ENCODE peak calls at places on chromosomes 4 and X, in four cellular contexts. H is Peyer's patch; K is CD4-positive, alpha-beta T cell; R is heart left ventricle. O is an unnamed sample.

GRCh38 chrX:38961936-38962335 is 160.7 kb downstream of the MID1IP1 start:
- DNase-seq in H (no peak), K (no peak), R (no peak), O (no peak)

GRCh38 chrX:2841511-2841910 is 12.8 kb downstream of the GYG2 start:
- DNase-seq in H (no peak), K (no peak), R (no peak), O (no peak)

GRCh38 chrX:154349359-154349935 is 25.0 kb downstream of the FLNA start:
- DNase-seq in H (no peak), K (no peak), R (peak), O (no peak)

GRCh38 chr4:144294211-144294610 is 153.7 kb upstream of the GYPA start:
- DNase-seq in H (no peak), K (no peak), R (no peak), O (no peak)

GRCh38 chr4:128600996-128601857 is 208.3 kb upstream of the JADE1 start:
- DNase-seq in H (peak), K (no peak), R (peak), O (peak)

GRCh38 chr4:99161700-99162099 is 17.6 kb upstream of the ADH4 start:
- DNase-seq in H (no peak), K (no peak), R (no peak), O (no peak)

GRCh38 chr4:98516441-98517323 is 141.7 kb downstream of the TSPAN5 start:
- DNase-seq in H (no peak), K (no peak), R (no peak), O (no peak)

GRCh38 chrX:68504237-68504636 is 5.4 kb downstream of the YIPF6 start:
- DNase-seq in H (no peak), K (no peak), R (no peak), O (no peak)

GRCh38 chrX:93422693-93423092 is 250.7 kb downstream of the NAP1L3 start:
- DNase-seq in H (no peak), K (no peak), R (no peak), O (no peak)

GRCh38 chrX:47815901-47816845 is 20.5 kb upstream of the ZNF81 start:
- DNase-seq in H (no peak), K (no peak), R (no peak), O (no peak)

GRCh38 chr4:181548873-181549541 is 694.2 kb upstream of the TENM3 start:
- DNase-seq in H (peak), K (no peak), R (no peak), O (peak)

GRCh38 chr4:84565951-84566350 is 17.0 kb upstream of the CDS1 start:
- DNase-seq in H (no peak), K (no peak), R (no peak), O (no peak)

GRCh38 chr4:147938481-147938880 is 206.6 kb downstream of the ARHGAP10 start:
- DNase-seq in H (no peak), K (no peak), R (no peak), O (no peak)

GRCh38 chrX:39891781-39892180 is 206.0 kb downstream of the BCOR start:
- DNase-seq in H (no peak), K (no peak), R (no peak), O (no peak)

GRCh38 chr4:25378130-25378743 is 1.2 kb downstream of the ANAPC4 start:
- DNase-seq in H (no peak), K (no peak), R (no peak), O (no peak)

GRCh38 chr4:25379591-25379990 is 2.5 kb downstream of the ANAPC4 start:
- DNase-seq in H (no peak), K (no peak), R (no peak), O (no peak)

GRCh38 chr4:25377572-25377882 is 464 bp downstream of the ANAPC4 start:
- DNase-seq in H (no peak), K (no peak), R (peak), O (no peak)

GRCh38 chr4:25376754-25377571 is at the start of gene ANAPC4:
- DNase-seq in H (peak), K (peak), R (peak), O (peak)
- TF ChIP-seq CTCF in H (no peak), K (no peak), R (no peak), O (no peak)

DNA sequence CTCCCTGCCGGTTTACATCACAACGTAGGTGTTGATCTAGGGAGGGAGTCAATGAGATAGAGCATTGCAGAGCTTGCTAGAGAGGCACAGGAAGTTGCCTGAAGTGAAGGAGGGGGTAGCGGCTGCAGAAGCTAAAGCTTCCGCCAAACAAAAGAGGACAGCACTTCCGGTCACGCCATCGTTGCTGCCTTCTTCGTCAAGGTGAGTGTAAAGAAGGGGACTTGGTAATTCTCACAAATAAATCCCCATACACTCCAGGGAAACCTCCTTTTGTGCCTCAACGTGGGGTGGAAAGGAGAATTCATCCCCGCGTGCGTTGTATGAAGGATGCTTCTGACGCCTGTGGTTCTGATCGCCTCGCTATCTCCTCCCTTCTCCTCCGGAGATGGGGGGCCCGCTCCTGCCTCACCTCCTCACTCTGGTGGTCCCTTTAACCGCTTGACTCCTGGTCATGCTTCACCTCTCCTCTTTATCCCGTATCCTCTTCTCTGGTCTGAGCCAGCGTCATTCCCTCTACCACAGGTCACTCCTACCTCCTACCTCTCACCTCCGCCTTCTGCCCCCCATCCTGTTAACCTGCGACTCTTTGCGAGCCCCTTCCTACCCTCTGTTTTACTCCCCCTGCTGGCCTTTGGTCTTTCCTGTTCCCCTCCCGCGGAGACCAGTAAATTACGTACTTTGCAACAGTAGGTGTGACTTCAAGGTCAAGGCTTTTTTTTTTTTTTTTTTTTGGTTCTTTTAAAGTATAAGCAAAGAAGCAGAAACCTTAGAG is 59.9 kb downstream of the GSPT2 start:
- DNase-seq in H (peak), K (peak), R (peak), O (peak)
- TF ChIP-seq CTCF in H (no peak), K (peak), R (no peak), O (peak)

GRCh38 chr4:119087121-119087520 is 48.5 kb upstream of the MYOZ2 start:
- DNase-seq in H (no peak), K (no peak), R (no peak), O (no peak)
- TF ChIP-seq CTCF in H (no peak), K (peak), R (peak), O (no peak)

GRCh38 chr4:123096038-123096437 is 173.6 kb upstream of the NUDT6 start:
- DNase-seq in H (no peak), K (no peak), R (no peak), O (no peak)

GRCh38 chr4:123092603-123093002 is 170.2 kb upstream of the NUDT6 start:
- DNase-seq in H (no peak), K (no peak), R (no peak), O (no peak)

GRCh38 chr4:123090886-123091285 is 168.5 kb upstream of the NUDT6 start:
- DNase-seq in H (no peak), K (no peak), R (no peak), O (no peak)

GRCh38 chr4:123088521-123088920 is 166.1 kb upstream of the NUDT6 start:
- DNase-seq in H (no peak), K (no peak), R (no peak), O (no peak)

DNA sequence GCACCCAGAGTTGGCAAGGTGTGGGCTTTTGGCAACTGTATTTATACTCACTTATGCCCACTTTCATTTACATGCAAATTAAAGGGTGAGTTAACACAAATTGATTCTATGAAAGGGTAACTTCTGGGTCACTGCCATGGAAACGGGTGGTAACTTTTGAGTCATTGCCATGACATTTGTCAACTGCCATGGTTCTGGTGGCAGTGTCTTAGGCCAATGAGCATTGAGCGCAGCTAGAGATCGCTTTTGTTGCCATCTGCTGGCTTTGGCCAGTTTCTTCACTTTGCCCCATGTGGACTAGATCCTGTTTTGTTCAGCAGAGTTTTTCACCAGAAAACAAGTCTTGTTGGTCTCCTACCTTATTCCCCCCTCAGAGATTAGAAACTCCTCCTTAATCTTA is 170.8 kb upstream of the NUDT6 start:
- DNase-seq in H (no peak), K (no peak), R (no peak), O (no peak)
- TF ChIP-seq CTCF in H (no peak), K (no peak), R (no peak), O (no peak)

GRCh38 chr4:18042754-18043153 is 21.2 kb upstream of the LCORL start:
- DNase-seq in H (no peak), K (no peak), R (no peak), O (no peak)
- TF ChIP-seq CTCF in H (no peak), K (no peak), R (no peak), O (peak)

DNA sequence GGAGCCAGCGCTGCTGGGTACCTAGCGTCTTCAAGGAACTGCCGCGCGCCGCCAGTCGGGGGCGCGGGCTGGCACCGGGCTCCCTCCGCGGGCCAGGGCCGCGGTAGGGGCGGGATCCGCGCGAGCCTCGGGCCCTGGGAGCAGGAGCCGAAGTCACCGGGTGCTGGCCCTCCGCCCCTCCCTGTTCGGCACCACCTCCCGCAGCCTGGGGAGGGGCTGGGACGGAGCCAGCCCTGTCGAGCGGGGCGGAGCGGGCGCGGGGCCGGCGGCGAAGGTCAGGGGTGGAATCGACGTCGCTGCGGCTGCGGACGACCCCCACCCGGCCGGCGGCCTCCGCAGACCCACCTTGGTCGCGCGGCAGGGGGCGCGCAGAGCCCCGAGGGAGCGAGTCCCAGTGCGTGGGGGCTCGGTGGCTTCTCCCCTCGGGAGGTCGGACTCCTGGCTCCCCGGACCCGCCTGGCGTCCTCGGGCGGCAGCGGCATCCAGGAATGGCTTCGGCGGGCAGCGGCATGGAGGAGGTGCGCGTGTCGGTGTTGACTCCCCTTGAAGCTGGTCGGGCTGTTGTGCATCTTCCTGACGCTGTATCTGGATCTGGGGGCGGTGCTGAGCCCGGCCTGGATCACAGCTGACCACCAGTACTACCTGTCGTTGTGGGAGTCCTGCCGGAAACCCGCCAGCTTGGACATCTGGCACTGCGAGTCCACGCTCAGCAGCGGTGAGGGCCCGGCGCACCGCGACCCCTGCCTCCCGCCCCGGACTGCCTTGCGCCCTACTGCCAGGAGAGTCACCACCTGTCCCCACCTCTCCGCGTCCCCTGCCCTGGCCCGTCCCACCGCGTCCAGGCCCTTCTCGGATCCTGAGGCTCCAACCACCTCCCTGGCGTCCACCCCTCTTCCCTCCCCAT is 50.5 kb upstream of the FAM47C start:
- DNase-seq in H (no peak), K (no peak), R (no peak), O (peak)
- TF ChIP-seq CTCF in H (no peak), K (no peak), R (no peak), O (no peak)

GRCh38 chr4:185656467-185656890 is 121.2 kb upstream of the PDLIM3 start:
- DNase-seq in H (no peak), K (no peak), R (peak), O (no peak)
- TF ChIP-seq CTCF in H (no peak), K (no peak), R (peak), O (no peak)

GRCh38 chr4:186764457-186764856 is 40.8 kb upstream of the FAT1 start:
- DNase-seq in H (no peak), K (no peak), R (no peak), O (no peak)
- TF ChIP-seq CTCF in H (no peak), K (no peak), R (no peak), O (no peak)